ENCODE peak calls at places on chromosome 1, in nine cellular contexts. P is cardiac muscle cell; J is RWPE2; X is CD8-positive, alpha-beta memory T cell; V is heart right ventricle; T is left ventricle myocardium inferior; U is A549; Z is stomach; C is aorta. O is an unnamed sample.

GRCh38 chr1:54359393-54360162 is 46.6 kb downstream of the SSBP3 start:
- DNase-seq in P (no peak), J (no peak), X (no peak), V (no peak), T (no peak), U (no peak), Z (no peak), C (no peak), O (no peak)

GRCh38 chr1:43206721-43207228 is 34.6 kb downstream of the CFAP57 start:
- DNase-seq in P (peak; percentile 97), J (peak; percentile 93), X (no peak), V (peak; percentile 23), T (peak; percentile 29), U (peak; percentile 66), Z (no peak), C (no peak), O (no peak)

GRCh38 chr1:198102454-198102791 is 54.4 kb upstream of the NEK7 start:
- DNase-seq in P (no peak), J (no peak), X (no peak), V (no peak), T (no peak), U (no peak), Z (no peak), C (no peak), O (no peak)

GRCh38 chr1:223197923-223198627 is 55.0 kb upstream of the TLR5 start:
- DNase-seq in P (no peak), J (no peak), X (no peak), V (no peak), T (no peak), U (no peak), Z (no peak), C (no peak), O (no peak)

GRCh38 chr1:199742547-199742946 is 285.0 kb upstream of the NR5A2 start:
- DNase-seq in P (peak; percentile 92), J (peak; percentile 59), X (no peak), V (no peak), T (no peak), U (peak; percentile 80), Z (no peak), C (no peak), O (no peak)

GRCh38 chr1:165484532-165484931 is 39.6 kb upstream of the RXRG start:
- DNase-seq in P (no peak), J (no peak), X (no peak), V (no peak), T (no peak), U (no peak), Z (no peak), C (no peak), O (no peak)

GRCh38 chr1:115323366-115324004 is 14.6 kb downstream of the NGF start:
- DNase-seq in P (no peak), J (no peak), X (no peak), V (no peak), T (no peak), U (no peak), Z (no peak), C (no peak), O (no peak)

GRCh38 chr1:82838066-82838465 is 1037.3 kb downstream of the ADGRL2 start:
- DNase-seq in P (peak; percentile 2), J (no peak), X (no peak), V (no peak), T (no peak), U (no peak), Z (no peak), C (no peak), O (no peak)

GRCh38 chr1:203692565-203693470 is 66.2 kb downstream of the ATP2B4 start:
- DNase-seq in P (peak; percentile 95), J (peak; percentile 88), X (no peak), V (peak; percentile 75), T (peak; percentile 82), U (peak; percentile 55), Z (peak; percentile 65), C (peak; percentile 93), O (no peak)

GRCh38 chr1:175498002-175498401 is 245.4 kb downstream of the TNR start:
- DNase-seq in P (peak; percentile 80), J (no peak), X (no peak), V (no peak), T (no peak), U (no peak), Z (no peak), C (no peak), O (no peak)

DNA sequence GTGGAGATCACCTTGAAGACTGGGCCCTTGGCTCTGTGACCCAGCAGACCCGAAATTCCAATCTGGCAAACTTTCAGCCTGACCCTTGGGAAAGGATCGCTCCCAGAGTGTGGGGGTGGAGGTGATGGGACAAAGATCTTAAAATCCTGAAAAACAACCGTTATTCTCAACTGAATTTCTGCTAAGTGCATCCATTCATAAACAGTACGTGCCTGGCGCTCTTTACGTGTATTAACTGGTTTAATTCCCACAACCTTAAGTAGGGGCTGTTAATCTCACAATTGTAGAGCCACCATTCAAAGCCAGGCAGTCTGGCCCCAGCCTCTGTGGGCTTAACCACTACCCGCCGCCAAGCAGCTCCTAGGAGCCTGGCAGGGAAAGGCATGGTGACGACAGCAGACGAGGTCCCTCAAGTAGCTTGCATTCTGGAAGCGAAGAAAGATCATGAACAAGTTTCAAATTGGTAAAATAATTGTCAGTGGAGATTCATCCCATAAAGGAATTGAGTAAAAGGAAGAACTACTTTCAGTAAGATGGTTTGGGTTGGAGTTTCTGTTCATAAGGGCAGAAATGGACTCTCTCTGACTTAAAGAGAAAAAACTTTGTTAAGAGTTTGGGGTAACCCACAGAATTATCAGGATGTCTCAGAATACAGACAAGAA is 11.4 kb upstream of the RGS16 start:
- DNase-seq in P (peak; percentile 63), J (no peak), X (peak; percentile 39), V (peak; percentile 61), T (peak; percentile 48), U (no peak), Z (no peak), C (peak; percentile 90), O (no peak)
- H3K27ac ChIP-seq in P (no peak overlapping the region), J (no peak overlapping the region), X (no peak overlapping the region), V (peak overlapping the region; percentile 94), T (peak overlapping the region; percentile 98), U (peak overlapping the region; percentile 78), Z (peak overlapping the region; percentile 82), C (peak overlapping the region; percentile 89), O (no peak overlapping the region)

DNA sequence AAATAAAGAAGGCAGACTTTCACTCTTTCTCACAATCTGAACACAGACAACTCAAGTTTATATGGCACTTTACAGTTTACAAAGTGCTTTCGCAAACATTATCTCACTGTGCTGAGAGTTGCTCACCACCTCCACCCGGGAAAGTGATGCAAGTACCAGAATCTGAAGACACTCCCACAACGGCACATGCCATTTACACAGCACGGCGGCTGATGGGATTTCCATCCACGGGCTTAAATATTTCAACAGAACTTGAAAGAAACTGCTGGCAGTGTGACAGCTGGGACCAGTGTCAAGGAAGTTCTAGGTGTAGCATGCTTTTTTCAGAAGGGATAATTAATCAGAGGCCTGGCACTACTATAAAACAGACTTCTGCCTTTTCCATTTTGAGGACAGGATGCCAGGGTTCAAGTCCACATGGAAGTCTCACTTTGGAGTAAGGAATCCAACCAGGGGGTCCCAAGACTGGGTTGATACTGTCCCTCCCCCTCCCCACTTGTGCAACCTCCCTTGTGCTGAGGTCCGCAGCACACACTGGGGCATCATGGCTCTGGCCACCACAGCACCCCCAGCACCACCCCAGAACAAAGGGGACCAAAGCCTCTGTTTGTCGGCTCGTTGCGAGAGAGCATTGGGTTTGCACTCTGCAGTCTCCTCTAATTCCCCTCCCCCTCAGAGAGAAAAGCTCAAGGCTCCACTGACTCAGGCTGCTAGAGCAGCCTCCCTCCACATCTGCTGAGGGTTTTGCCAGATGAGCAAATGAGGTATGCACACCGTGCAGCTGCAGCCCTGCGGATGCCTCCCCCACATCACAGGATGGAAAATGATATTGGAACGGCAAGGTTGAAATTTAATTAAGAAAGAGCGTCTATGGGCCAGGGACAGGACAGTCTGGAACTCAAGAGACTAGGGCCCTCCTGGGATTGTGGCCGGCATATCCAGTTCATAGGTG is 154.9 kb downstream of the TGFBR3 start:
- DNase-seq in P (peak; percentile 87), J (no peak), X (no peak), V (peak; percentile 33), T (peak; percentile 58), U (no peak), Z (peak; percentile 75), C (no peak), O (no peak)
- H3K27ac ChIP-seq in P (no peak overlapping the region), J (no peak overlapping the region), X (peak overlapping the region; percentile 64), V (peak overlapping the region; percentile 34), T (peak overlapping the region; percentile 3), U (peak overlapping the region; percentile 71), Z (peak overlapping the region; percentile 11), C (no peak overlapping the region), O (no peak overlapping the region)

DNA sequence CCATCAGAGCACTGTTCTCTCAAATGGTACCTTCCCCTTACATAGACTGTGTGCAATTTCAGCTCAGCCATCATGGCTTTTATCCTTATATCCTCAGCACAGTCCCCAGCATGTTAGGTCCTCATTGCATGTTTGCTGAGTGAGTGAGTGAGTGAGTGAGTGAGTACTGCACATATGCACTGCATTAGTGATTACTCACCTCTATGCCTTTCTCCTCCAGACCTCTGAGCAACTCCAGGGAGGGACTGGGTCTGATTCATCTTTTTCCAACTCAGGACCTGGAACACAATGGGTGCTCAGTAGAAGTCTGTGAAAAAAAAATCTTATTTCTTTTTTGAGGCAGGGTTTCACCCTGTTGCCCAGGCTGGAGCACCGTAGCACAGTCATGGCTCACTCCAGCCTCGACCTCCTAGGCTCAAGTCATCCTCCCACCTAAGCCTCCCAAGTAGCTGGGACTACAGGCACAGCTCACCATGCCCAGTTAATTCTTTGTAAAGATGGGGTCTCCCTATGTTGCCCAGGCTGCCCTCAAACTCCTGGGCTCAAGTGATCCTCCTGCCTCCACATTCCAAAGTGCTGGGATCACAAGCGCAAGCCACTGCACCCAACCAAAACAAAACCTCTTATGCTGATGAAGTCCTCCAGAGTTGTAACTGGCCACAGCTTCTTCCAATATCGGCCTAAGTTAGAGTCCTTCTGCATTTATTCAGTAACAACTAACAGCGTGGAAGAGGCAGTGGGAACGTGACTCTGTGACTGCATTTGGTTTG is 23.7 kb downstream of the RNU5D-1 start:
- DNase-seq in P (peak; percentile 68), J (peak; percentile 62), X (no peak), V (no peak), T (no peak), U (peak; percentile 76), Z (no peak), C (no peak), O (no peak)
- H3K27ac ChIP-seq in P (no peak overlapping the region), J (peak overlapping the region; percentile 46), X (no peak overlapping the region), V (no peak overlapping the region), T (no peak overlapping the region), U (peak overlapping the region; percentile 93), Z (no peak overlapping the region), C (no peak overlapping the region), O (no peak overlapping the region)

GRCh38 chr1:35509558-35509957 is 47.6 kb downstream of the KIAA0319L start:
- DNase-seq in P (no peak), J (no peak), X (no peak), V (no peak), T (no peak), U (no peak), Z (no peak), C (no peak), O (no peak)

GRCh38 chr1:35511305-35511704 is 45.9 kb downstream of the KIAA0319L start:
- DNase-seq in P (no peak), J (no peak), X (no peak), V (no peak), T (no peak), U (no peak), Z (no peak), C (no peak), O (no peak)

GRCh38 chr1:35507947-35508346 is 49.3 kb downstream of the KIAA0319L start:
- DNase-seq in P (no peak), J (no peak), X (no peak), V (no peak), T (no peak), U (no peak), Z (no peak), C (no peak), O (no peak)

GRCh38 chr1:35505911-35506798 is 51.0 kb downstream of the KIAA0319L start:
- DNase-seq in P (peak; percentile 81), J (no peak), X (peak; percentile 29), V (no peak), T (no peak), U (no peak), Z (peak; percentile 43), C (no peak), O (peak; percentile 29)

GRCh38 chr1:35506960-35507901 is 50.0 kb downstream of the KIAA0319L start:
- DNase-seq in P (no peak), J (no peak), X (no peak), V (no peak), T (no peak), U (no peak), Z (no peak), C (no peak), O (peak; percentile 3)
- H3K27ac ChIP-seq in P (no peak overlapping the region), J (no peak overlapping the region), X (peak overlapping the region; percentile 48), V (peak overlapping the region; percentile 79), T (peak overlapping the region; percentile 23), U (no peak overlapping the region), Z (no peak overlapping the region), C (no peak overlapping the region), O (peak overlapping the region; percentile 72)